ENCODE peak calls at places on chromosome 1, in nine cellular contexts. S is prostate gland; D is foreskin fibroblast; I is hepatic stellate cell; U is putamen; W is CD4-positive, CD25-positive, alpha-beta regulatory T cell; O is anterior cingulate cortex; N is activated CD4-positive, alpha-beta memory T cell treated with anti-CD3 and anti-CD28 coated beads, Interleukin-2, amount 10 ng/mL, durations not matched to agents 7 days and 5 days; Y is AG10803. C is an unnamed sample.
A peak's percentile ranks its signal among the peaks of the same experiment; 100 is the strongest.

GRCh38 chr1:91712981-91713841 is 172.7 kb downstream of the TGFBR3 start:
- DNase-seq in S (no peak), D (peak; percentile 57), I (no peak), U (no peak), W (no peak), O (no peak), N (peak; percentile 57), Y (peak; percentile 67), C (no peak)

GRCh38 chr1:94122201-94122970 is 1.4 kb upstream of the ABCA4 start:
- DNase-seq in S (no peak), D (no peak), I (no peak), U (no peak), W (no peak), O (no peak), N (no peak), Y (peak; percentile 27), C (no peak)

GRCh38 chr1:145708063-145708462 is 895 bp upstream of the PDZK1 start:
- DNase-seq in S (no peak), D (no peak), I (no peak), U (no peak), W (no peak), O (no peak), N (no peak), Y (no peak), C (no peak)

GRCh38 chr1:223811634-223812101 is 34.1 kb downstream of the TP53BP2 start:
- DNase-seq in S (no peak), D (no peak), I (no peak), U (no peak), W (peak; percentile 53), O (no peak), N (no peak), Y (peak; percentile 45), C (no peak)

GRCh38 chr1:98086796-98087195 is 166.0 kb upstream of the DPYD start:
- DNase-seq in S (no peak), D (peak; percentile 93), I (peak; percentile 33), U (no peak), W (no peak), O (no peak), N (no peak), Y (peak; percentile 97), C (no peak)

GRCh38 chr1:230495891-230496385 is 69.8 kb upstream of the PGBD5 start:
- DNase-seq in S (no peak), D (no peak), I (no peak), U (no peak), W (no peak), O (no peak), N (no peak), Y (no peak), C (peak; percentile 23)

GRCh38 chr1:155168456-155169210 is 4.5 kb downstream of the KRTCAP2 start:
- DNase-seq in S (no peak), D (no peak), I (no peak), U (no peak), W (no peak), O (no peak), N (no peak), Y (no peak), C (no peak)

GRCh38 chr1:1239624-1240347 is 6.7 kb downstream of the C1QTNF12 start:
- DNase-seq in S (no peak), D (no peak), I (peak; percentile 40), U (no peak), W (no peak), O (no peak), N (no peak), Y (no peak), C (no peak)

GRCh38 chr1:116855220-116855619 is 54.5 kb upstream of the PTGFRN start:
- DNase-seq in S (no peak), D (no peak), I (no peak), U (no peak), W (no peak), O (peak; percentile 36), N (no peak), Y (peak; percentile 52), C (no peak)

GRCh38 chr1:67347688-67348472 is 40.2 kb downstream of the IL12RB2 start:
- DNase-seq in S (peak; percentile 34), D (peak; percentile 35), I (peak; percentile 38), U (no peak), W (no peak), O (no peak), N (no peak), Y (peak; percentile 66), C (peak; percentile 35)

GRCh38 chr1:192553741-192554140 is 21.8 kb upstream of the RGS1 start:
- DNase-seq in S (no peak), D (no peak), I (no peak), U (no peak), W (no peak), O (no peak), N (no peak), Y (no peak), C (no peak)

GRCh38 chr1:86971778-86972177 is 57.3 kb downstream of the HS2ST1 start:
- DNase-seq in S (no peak), D (no peak), I (no peak), U (no peak), W (no peak), O (no peak), N (no peak), Y (no peak), C (no peak)

GRCh38 chr1:181119076-181119989 is 30.8 kb downstream of the IER5 start:
- DNase-seq in S (peak; percentile 44), D (no peak), I (no peak), U (no peak), W (no peak), O (no peak), N (no peak), Y (no peak), C (peak; percentile 36)

GRCh38 chr1:72184099-72184695 is 98.1 kb downstream of the NEGR1 start:
- DNase-seq in S (no peak), D (no peak), I (no peak), U (no peak), W (no peak), O (no peak), N (no peak), Y (peak; percentile 49), C (no peak)